ENCODE peak calls at places on chromosomes 3 and 15, in ten cellular contexts. X is CD8-positive, alpha-beta memory T cell; W is HepG2; L is substantia nigra; B is upper lobe of right lung; Z is left ventricle myocardium inferior; T is neuronal stem cell; U is CD4-positive, alpha-beta T cell; R is PC-3; I is IMR-90. P is an unnamed sample.

GRCh38 chr15:64810499-64811326 is 14.7 kb downstream of the PIF1 start:
- DNase-seq in X (no peak), W (no peak), L (no peak), B (no peak), Z (no peak), T (no peak), U (no peak), R (no peak), I (no peak), P (no peak)

GRCh38 chr15:101180620-101181307 is 71.1 kb downstream of the CHSY1 start:
- DNase-seq in X (no peak), W (no peak), L (no peak), B (no peak), Z (no peak), T (no peak), U (no peak), R (no peak), I (no peak), P (no peak)

GRCh38 chr15:77014137-77015081 is 19.5 kb downstream of the PSTPIP1 start:
- DNase-seq in X (peak), W (no peak), L (no peak), B (peak), Z (no peak), T (no peak), U (no peak), R (no peak), I (no peak), P (no peak)

GRCh38 chr3:135009014-135009413 is 214.0 kb downstream of the EPHB1 start:
- DNase-seq in X (no peak), W (no peak), L (no peak), B (no peak), Z (no peak), T (no peak), U (no peak), R (no peak), I (no peak), P (no peak)

GRCh38 chr15:101318147-101318809 is 23.2 kb upstream of the SNRPA1 start:
- DNase-seq in X (no peak), W (no peak), L (no peak), B (no peak), Z (no peak), T (no peak), U (no peak), R (no peak), I (no peak), P (peak)

GRCh38 chr3:197295871-197296270 is 2.5 kb downstream of the DLG1 start:
- DNase-seq in X (no peak), W (no peak), L (no peak), B (no peak), Z (no peak), T (no peak), U (no peak), R (no peak), I (no peak), P (no peak)

GRCh38 chr15:43134157-43134637 is 811 bp downstream of the TMEM62 start:
- DNase-seq in X (no peak), W (no peak), L (no peak), B (no peak), Z (no peak), T (no peak), U (no peak), R (peak), I (no peak), P (no peak)

GRCh38 chr3:181752202-181752671 is 40.5 kb downstream of the SOX2 start:
- DNase-seq in X (no peak), W (no peak), L (peak), B (no peak), Z (no peak), T (no peak), U (no peak), R (no peak), I (no peak), P (peak)

GRCh38 chr3:1252061-1252430 is 159.2 kb downstream of the CNTN6 start:
- DNase-seq in X (no peak), W (no peak), L (no peak), B (no peak), Z (no peak), T (no peak), U (no peak), R (no peak), I (no peak), P (no peak)

GRCh38 chr3:183883291-183884096 is 1.2 kb downstream of the PARL start:
- DNase-seq in X (no peak), W (no peak), L (no peak), B (no peak), Z (no peak), T (no peak), U (no peak), R (no peak), I (no peak), P (no peak)
- H3K27ac ChIP-seq in X (peak), W (peak), L (no peak), B (peak), Z (peak), T (no peak), U (no peak), R (no peak), I (no peak), P (no peak)

DNA sequence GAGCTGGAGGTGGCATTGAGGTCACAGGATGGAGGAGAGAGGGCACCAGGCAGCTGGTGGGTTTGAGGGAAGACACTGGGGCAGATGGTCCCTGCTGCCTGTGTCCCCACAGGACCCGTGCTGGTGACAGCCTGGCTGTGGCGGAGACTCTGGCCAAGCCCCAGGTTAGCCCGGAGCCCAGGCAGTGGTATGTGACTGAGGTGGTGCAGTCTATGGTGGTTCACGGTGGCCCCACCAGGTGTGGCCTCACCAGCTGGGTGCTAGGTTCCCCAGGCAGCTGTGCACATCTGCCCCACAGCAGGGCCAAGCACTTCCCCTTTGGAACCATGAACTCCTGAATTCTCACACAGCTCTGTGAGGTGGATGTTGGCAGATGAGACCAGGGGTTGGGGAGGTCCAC is 15.4 kb downstream of the PLXNA1 start:
- DNase-seq in X (no peak), W (no peak), L (no peak), B (no peak), Z (no peak), T (no peak), U (no peak), R (no peak), I (no peak), P (no peak)
- H3K27ac ChIP-seq in X (no peak), W (no peak), L (no peak), B (no peak), Z (no peak), T (no peak), U (no peak), R (no peak), I (no peak), P (no peak)

GRCh38 chr3:188624384-188624783 is 470.4 kb downstream of the LPP start:
- DNase-seq in X (no peak), W (no peak), L (peak), B (no peak), Z (no peak), T (no peak), U (no peak), R (no peak), I (peak), P (no peak)
- H3K27ac ChIP-seq in X (no peak), W (no peak), L (no peak), B (peak), Z (peak), T (no peak), U (no peak), R (no peak), I (peak), P (no peak)

DNA sequence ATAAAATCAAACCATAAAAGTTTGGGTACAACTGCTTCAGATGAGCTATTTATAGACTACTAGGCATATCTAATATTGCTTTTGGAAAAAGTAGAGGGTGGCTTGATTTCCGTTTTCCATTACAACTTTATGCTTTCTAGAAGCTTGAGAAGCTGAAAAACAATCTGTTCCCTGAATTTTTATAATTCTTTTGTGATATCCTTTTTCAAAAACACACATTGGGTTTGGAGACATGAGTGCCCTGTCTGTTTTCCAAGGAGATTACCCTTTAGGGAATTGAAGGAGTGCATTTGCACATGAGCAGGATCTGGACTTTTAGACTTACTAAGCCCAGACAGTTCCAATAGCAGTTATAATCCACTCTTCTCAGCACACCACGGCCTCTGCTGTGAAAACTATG is 49.5 kb upstream of the FILIP1L start:
- DNase-seq in X (no peak), W (no peak), L (no peak), B (no peak), Z (no peak), T (no peak), U (no peak), R (no peak), I (no peak), P (no peak)
- H3K27ac ChIP-seq in X (no peak), W (no peak), L (no peak), B (no peak), Z (peak), T (no peak), U (no peak), R (no peak), I (no peak), P (no peak)

GRCh38 chr15:49154359-49154758 is 1.0 kb downstream of the COPS2 start:
- DNase-seq in X (no peak), W (no peak), L (no peak), B (no peak), Z (no peak), T (no peak), U (no peak), R (no peak), I (no peak), P (no peak)
- H3K27ac ChIP-seq in X (peak), W (peak), L (no peak), B (peak), Z (peak), T (no peak), U (no peak), R (no peak), I (no peak), P (no peak)

GRCh38 chr3:29513236-29513635 is 232.4 kb downstream of the RBMS3 start:
- DNase-seq in X (no peak), W (no peak), L (no peak), B (no peak), Z (no peak), T (no peak), U (no peak), R (peak), I (peak), P (no peak)
- H3K27ac ChIP-seq in X (no peak), W (no peak), L (no peak), B (peak), Z (peak), T (no peak), U (no peak), R (no peak), I (no peak), P (no peak)

DNA sequence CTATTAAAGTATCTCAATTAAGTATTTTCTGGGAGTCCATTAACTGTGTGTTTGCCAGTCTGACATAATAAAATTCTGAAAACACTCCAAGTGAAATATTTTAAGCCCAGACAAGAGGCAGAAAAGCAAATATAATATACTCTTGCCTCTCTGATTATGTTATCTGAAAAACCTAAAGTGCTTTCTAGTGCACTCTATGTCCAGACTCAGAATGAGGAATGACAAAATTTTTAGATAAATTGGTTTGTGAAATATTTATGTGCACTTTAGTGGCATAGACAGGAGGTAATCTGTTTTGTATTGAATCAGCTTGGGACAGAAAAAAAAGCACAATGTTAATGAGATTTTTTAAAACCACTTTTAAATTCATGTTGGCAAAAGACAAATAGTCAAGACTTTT is 508.2 kb upstream of the SUCLG2 start:
- DNase-seq in X (no peak), W (no peak), L (no peak), B (no peak), Z (no peak), T (no peak), U (no peak), R (no peak), I (no peak), P (no peak)
- H3K27ac ChIP-seq in X (no peak), W (no peak), L (no peak), B (no peak), Z (no peak), T (no peak), U (no peak), R (no peak), I (no peak), P (no peak)

P was measured in caudate nucleus.